ENCODE peak calls at places on chromosomes 5 and 9, in ten cellular contexts. I is brain microvascular endothelial cell; Y is psoas muscle; E is CD8-positive, alpha-beta T cell; B is fibroblast of mammary gland; U is astrocyte of the cerebellum; Z is sigmoid colon; C is IMR-90; F is coronary artery; R is foreskin fibroblast. H is an unnamed sample.

GRCh38 chr9:127963359-127964064 is 17.3 kb downstream of the EEIG1 start:
- DNase-seq in I (no peak), Y (no peak), E (no peak), B (no peak), U (no peak), Z (peak; percentile 91), C (no peak), F (no peak), R (no peak), H (no peak)

GRCh38 chr9:35748858-35749514 is at the start of the genes GBA2 and RGP1:
- DNase-seq in I (peak; percentile 45), Y (peak; percentile 88), E (peak; percentile 80), B (peak; percentile 61), U (no peak), Z (peak; percentile 92), C (peak; percentile 43), F (peak; percentile 89), R (peak; percentile 68), H (peak; percentile 71)

GRCh38 chr5:181204561-181205401 is at the start of gene TRIM7:
- DNase-seq in I (no peak), Y (peak; percentile 79), E (no peak), B (peak; percentile 39), U (no peak), Z (peak; percentile 76), C (peak; percentile 20), F (no peak), R (peak; percentile 50), H (peak; percentile 86)

GRCh38 chr5:23466401-23466886 is 41.0 kb upstream of the PRDM9 start:
- DNase-seq in I (peak; percentile 24), Y (no peak), E (no peak), B (peak; percentile 70), U (peak; percentile 6), Z (no peak), C (no peak), F (no peak), R (no peak), H (no peak)

GRCh38 chr5:151086905-151087360 is 6.1 kb upstream of the TNIP1 start:
- DNase-seq in I (no peak), Y (no peak), E (peak; percentile 69), B (no peak), U (no peak), Z (no peak), C (peak; percentile 43), F (no peak), R (no peak), H (no peak)

GRCh38 chr5:52134013-52134650 is 653.6 kb upstream of the ITGA1 start:
- DNase-seq in I (no peak), Y (no peak), E (no peak), B (no peak), U (no peak), Z (no peak), C (no peak), F (no peak), R (no peak), H (no peak)

GRCh38 chr9:16134351-16134750 is 581.5 kb downstream of the CCDC171 start:
- DNase-seq in I (no peak), Y (no peak), E (no peak), B (no peak), U (no peak), Z (no peak), C (no peak), F (no peak), R (no peak), H (no peak)

GRCh38 chr5:2432070-2432920 is 319.2 kb downstream of the IRX2 start:
- DNase-seq in I (no peak), Y (no peak), E (no peak), B (no peak), U (no peak), Z (no peak), C (no peak), F (no peak), R (no peak), H (no peak)

GRCh38 chr5:175671013-175671412 is 13.1 kb downstream of the HRH2 start:
- DNase-seq in I (no peak), Y (no peak), E (no peak), B (no peak), U (no peak), Z (no peak), C (no peak), F (no peak), R (no peak), H (no peak)

GRCh38 chr9:98186236-98186635 is 6.2 kb downstream of the CORO2A start:
- DNase-seq in I (no peak), Y (no peak), E (no peak), B (no peak), U (no peak), Z (no peak), C (no peak), F (no peak), R (no peak), H (no peak)

GRCh38 chr5:94849821-94850736 is 231.6 kb downstream of the SLF1 start:
- DNase-seq in I (peak; percentile 45), Y (no peak), E (peak; percentile 49), B (peak; percentile 67), U (peak; percentile 67), Z (no peak), C (peak; percentile 66), F (no peak), R (peak; percentile 38), H (no peak)
- TF ChIP-seq CTCF in I (peak; percentile 72), Y (peak; percentile 37), E (peak; percentile 78), B (peak; percentile 73), U (peak; percentile 77), Z (peak; percentile 13), C (peak; percentile 82), F (no peak), R (peak; percentile 72), H (peak; percentile 10)

DNA sequence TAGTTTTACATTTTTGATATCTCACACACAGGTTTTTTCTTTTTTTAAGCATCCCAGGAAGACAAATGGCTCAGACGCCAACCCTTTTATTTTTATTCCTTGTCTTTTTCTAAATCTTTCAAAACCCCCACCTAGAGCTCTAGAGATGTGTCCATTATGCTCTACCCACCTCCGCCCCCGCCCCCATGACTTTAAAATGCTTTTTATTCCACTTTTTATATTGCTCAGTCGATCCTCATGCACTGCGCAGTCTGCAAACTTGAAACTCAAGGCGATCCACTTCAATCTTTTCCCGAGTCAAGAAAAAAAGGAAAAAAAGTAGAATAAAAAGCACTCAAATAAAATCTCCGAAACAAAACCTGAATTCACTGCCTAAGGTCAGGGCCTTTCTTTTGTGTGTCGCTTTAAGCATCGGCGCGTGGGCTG is 357 bp upstream of the MAT2B start:
- DNase-seq in I (no peak), Y (no peak), E (no peak), B (no peak), U (no peak), Z (no peak), C (no peak), F (no peak), R (no peak), H (no peak)
- H3K4me3 ChIP-seq in I (peak overlapping the region; percentile 64), Y (peak overlapping the region; percentile 88), E (peak overlapping the region; percentile 88), B (peak overlapping the region; percentile 81), U (peak overlapping the region; percentile 85), Z (peak overlapping the region; percentile 63), C (peak overlapping the region; percentile 74), F (peak overlapping the region; percentile 75), R (peak overlapping the region; percentile 93), H (peak overlapping the region; percentile 67)

GRCh38 chr5:32021771-32022170 is 152.3 kb downstream of the GOLPH3 start:
- DNase-seq in I (no peak), Y (no peak), E (no peak), B (no peak), U (no peak), Z (no peak), C (no peak), F (no peak), R (no peak), H (no peak)

GRCh38 chr5:32024751-32025150 is 149.4 kb downstream of the GOLPH3 start:
- DNase-seq in I (no peak), Y (no peak), E (no peak), B (no peak), U (no peak), Z (no peak), C (no peak), F (no peak), R (no peak), H (no peak)

GRCh38 chr5:32027093-32027716 is 146.9 kb downstream of the GOLPH3 start:
- DNase-seq in I (no peak), Y (no peak), E (no peak), B (peak; percentile 69), U (no peak), Z (no peak), C (no peak), F (no peak), R (no peak), H (no peak)

GRCh38 chr5:32020971-32021370 is 153.1 kb downstream of the GOLPH3 start:
- DNase-seq in I (no peak), Y (no peak), E (no peak), B (no peak), U (no peak), Z (no peak), C (no peak), F (no peak), R (no peak), H (no peak)

GRCh38 chr5:32023816-32024215 is 150.3 kb downstream of the GOLPH3 start:
- DNase-seq in I (no peak), Y (no peak), E (no peak), B (no peak), U (no peak), Z (no peak), C (no peak), F (no peak), R (no peak), H (no peak)
- TF ChIP-seq CTCF in I (no peak), Y (no peak), E (no peak), B (no peak), U (no peak), Z (no peak), C (no peak), F (no peak), R (no peak), H (no peak)

DNA sequence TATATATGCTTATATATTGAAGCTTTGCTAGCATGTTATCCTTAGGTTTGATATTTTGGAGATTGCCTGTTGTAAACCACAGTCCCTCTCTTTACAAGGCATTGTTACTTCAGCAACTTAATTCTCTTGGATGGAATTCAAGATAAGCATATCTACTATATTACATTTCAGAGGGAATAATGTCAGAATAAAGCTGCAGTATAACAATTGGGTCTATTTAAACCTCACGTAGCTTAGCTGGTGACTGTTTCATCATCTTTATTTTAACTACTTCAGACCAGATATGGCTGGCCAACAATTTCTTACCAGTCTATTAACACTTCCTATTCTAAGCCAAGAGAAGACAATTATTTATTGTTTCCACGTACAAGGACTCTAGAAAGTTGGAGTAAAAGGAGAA is 27.1 kb downstream of the ZCCHC10 start:
- DNase-seq in I (no peak), Y (no peak), E (no peak), B (no peak), U (no peak), Z (no peak), C (peak; percentile 10), F (no peak), R (no peak), H (no peak)
- H3K4me3 ChIP-seq in I (no peak overlapping the region), Y (no peak overlapping the region), E (no peak overlapping the region), B (no peak overlapping the region), U (no peak overlapping the region), Z (no peak overlapping the region), C (no peak overlapping the region), F (no peak overlapping the region), R (no peak overlapping the region), H (no peak overlapping the region)

GRCh38 chr9:91086657-91087563 is 274.8 kb downstream of the AUH start:
- DNase-seq in I (no peak), Y (no peak), E (no peak), B (no peak), U (no peak), Z (no peak), C (no peak), F (peak; percentile 12), R (no peak), H (no peak)
- TF ChIP-seq CTCF in I (no peak), Y (no peak), E (no peak), B (no peak), U (no peak), Z (no peak), C (no peak), F (no peak), R (no peak), H (no peak)

GRCh38 chr9:136120119-136120393 is 1.4 kb upstream of the TMEM250 start:
- DNase-seq in I (no peak), Y (no peak), E (no peak), B (no peak), U (no peak), Z (no peak), C (no peak), F (no peak), R (no peak), H (no peak)
- H3K4me3 ChIP-seq in I (no peak overlapping the region), Y (peak overlapping the region; percentile 93), E (no peak overlapping the region), B (peak overlapping the region; percentile 57), U (no peak overlapping the region), Z (no peak overlapping the region), C (no peak overlapping the region), F (no peak overlapping the region), R (peak overlapping the region; percentile 79), H (no peak overlapping the region)